ENCODE peak calls at places on chromosome 12, in six cellular contexts. S is tibial artery, L is PC-3, G is Panc1, D is prostate gland, E is OCI-LY7. K is an unnamed sample. For H3K4me1, the result is how much of the 10 kb centered on the place peaks cover.

GRCh38 chr12:79374543-79374942 is 316.2 kb downstream of the PAWR start:
- DNase-seq in E (no peak), G (no peak), L (peak), D (no peak), S (no peak), K (no peak)

GRCh38 chr12:56350662-56351061 is 9.2 kb downstream of the STAT2 start:
- DNase-seq in G (no peak), E (no peak), L (peak), D (no peak), S (no peak), K (no peak)

GRCh38 chr12:63941879-63942278 is 97.4 kb downstream of the SRGAP1 start:
- DNase-seq in L (no peak), G (no peak), D (no peak), S (no peak), E (no peak), K (no peak)

GRCh38 chr12:34402228-34402898 is 380.1 kb downstream of the ALG10 start:
- DNase-seq in L (no peak), E (no peak), G (no peak), D (peak), S (peak), K (no peak)

GRCh38 chr12:82326905-82327503 is 31.2 kb downstream of the CCDC59 start:
- DNase-seq in E (peak), S (no peak), D (no peak), G (no peak), L (peak), K (no peak)

GRCh38 chr12:128844031-128844635 is 9.1 kb upstream of the GLT1D1 start:
- DNase-seq in L (no peak), G (no peak), D (no peak), S (no peak), E (no peak), K (no peak)

GRCh38 chr12:33247625-33248024 is 192.0 kb downstream of the SYT10 start:
- DNase-seq in E (no peak), L (no peak), G (no peak), S (no peak), D (no peak), K (no peak)

GRCh38 chr12:24903305-24904088 is 45.4 kb downstream of the BCAT1 start:
- DNase-seq in E (no peak), G (no peak), D (no peak), L (no peak), S (peak), K (no peak)

GRCh38 chr12:6347367-6348338 is 5.8 kb upstream of the TNFRSF1A start:
- DNase-seq in E (no peak), S (peak), D (no peak), L (no peak), G (no peak), K (peak)

GRCh38 chr12:30257614-30258013 is 438.1 kb downstream of the IPO8 start:
- DNase-seq in L (no peak), D (no peak), E (no peak), G (no peak), S (no peak), K (no peak)

GRCh38 chr12:116534341-116535121 is 24.6 kb upstream of the MAP1LC3B2 start:
- DNase-seq in D (peak), S (no peak), E (no peak), G (no peak), L (peak), K (no peak)

GRCh38 chr12:26062566-26062965 is 62.3 kb downstream of the BHLHE41 start:
- DNase-seq in L (peak), E (no peak), D (no peak), S (no peak), G (no peak), K (no peak)

GRCh38 chr12:116236148-116236731 is 41.3 kb downstream of the MED13L start:
- DNase-seq in S (peak), G (peak), L (peak), D (peak), E (peak), K (peak)

GRCh38 chr12:118979763-118980406 is 1.5 kb upstream of the SRRM4 start:
- DNase-seq in L (peak), E (peak), D (peak), G (peak), S (no peak), K (peak)

GRCh38 chr12:106079148-106079738 is 59.5 kb downstream of the NUAK1 start:
- DNase-seq in S (no peak), G (no peak), E (no peak), D (no peak), L (no peak), K (no peak)

GRCh38 chr12:88993655-88994054 is 358.6 kb downstream of the DUSP6 start:
- DNase-seq in D (peak), G (peak), L (peak), E (peak), S (no peak), K (no peak)

GRCh38 chr12:129193263-129193871 is 340.1 kb downstream of the GLT1D1 start:
- DNase-seq in L (peak), D (no peak), G (no peak), E (peak), S (no peak), K (peak)

GRCh38 chr12:28313631-28314030 is 123.4 kb downstream of the CCDC91 start:
- DNase-seq in E (no peak), G (no peak), D (no peak), L (peak), S (no peak), K (no peak)

GRCh38 chr12:95177201-95177768 is 40.0 kb downstream of the FGD6 start:
- DNase-seq in E (no peak), S (no peak), L (no peak), D (no peak), G (no peak), K (no peak)

GRCh38 chr12:42611571-42612257 is 22.2 kb upstream of the PRICKLE1 start:
- DNase-seq in E (no peak), S (no peak), L (peak), D (no peak), G (no peak), K (no peak)

GRCh38 chr12:80580254-80580653 is 127.2 kb upstream of the MYF6 start:
- DNase-seq in D (no peak), G (no peak), S (no peak), E (no peak), L (peak), K (no peak)

GRCh38 chr12:92696240-92696639 is 6.5 kb upstream of the PLEKHG7 start:
- DNase-seq in D (no peak), S (peak), L (no peak), E (no peak), G (no peak), K (no peak)

GRCh38 chr12:53996188-53996885 is 3.6 kb upstream of the HOXC9 start:
- DNase-seq in E (no peak), G (no peak), D (no peak), S (no peak), L (no peak), K (no peak)

GRCh38 chr12:95838125-95838524 is 20.6 kb upstream of the SNRPF start:
- DNase-seq in L (peak), S (no peak), G (no peak), E (no peak), D (peak), K (no peak)

GRCh38 chr12:114399664-114400211 is 6.2 kb downstream of the TBX5 start:
- DNase-seq in D (no peak), E (no peak), G (no peak), S (no peak), L (no peak), K (no peak)

GRCh38 chr12:131471271-131471905 is 239.5 kb upstream of the SFSWAP start:
- DNase-seq in L (no peak), S (no peak), E (no peak), G (no peak), D (no peak), K (no peak)

GRCh38 chr12:79546461-79547043 is 144.2 kb downstream of the PAWR start:
- DNase-seq in D (no peak), E (no peak), G (no peak), L (peak), S (no peak), K (no peak)

GRCh38 chr12:65822732-65823480 is 1.4 kb upstream of the HMGA2 start:
- DNase-seq in E (no peak), S (no peak), G (peak), D (no peak), L (peak), K (peak)

GRCh38 chr12:26830358-26830757 is 2.6 kb downstream of the ITPR2 start:
- DNase-seq in D (no peak), G (no peak), L (no peak), S (no peak), E (no peak), K (no peak)

GRCh38 chr12:21483531-21483930 is 17.9 kb downstream of the RECQL start:
- DNase-seq in L (no peak), E (no peak), G (no peak), S (no peak), D (no peak), K (no peak)

GRCh38 chr12:43586646-43587245 is 34.7 kb upstream of the ADAMTS20 start:
- DNase-seq in L (no peak), S (no peak), E (no peak), G (no peak), D (no peak), K (no peak)

GRCh38 chr12:107581616-107582015 is 104.0 kb upstream of the PWP1 start:
- DNase-seq in D (no peak), G (no peak), L (no peak), E (no peak), S (no peak), K (no peak)

GRCh38 chr12:89067436-89067835 is 284.9 kb downstream of the DUSP6 start:
- DNase-seq in S (no peak), E (no peak), L (peak), G (no peak), D (no peak), K (no peak)

GRCh38 chr12:75120202-75120774 is 89.4 kb downstream of the KCNC2 start:
- DNase-seq in E (no peak), D (no peak), G (no peak), S (no peak), L (no peak), K (no peak)

GRCh38 chr12:53268637-53269562 is 801 bp downstream of the ESPL1 start:
- DNase-seq in G (no peak), D (no peak), L (no peak), S (no peak), E (peak), K (no peak)

GRCh38 chr12:7108042-7108927 is 729 bp downstream of the C1RL start:
- DNase-seq in E (peak), G (no peak), L (peak), D (peak), S (peak), K (peak)

DNA sequence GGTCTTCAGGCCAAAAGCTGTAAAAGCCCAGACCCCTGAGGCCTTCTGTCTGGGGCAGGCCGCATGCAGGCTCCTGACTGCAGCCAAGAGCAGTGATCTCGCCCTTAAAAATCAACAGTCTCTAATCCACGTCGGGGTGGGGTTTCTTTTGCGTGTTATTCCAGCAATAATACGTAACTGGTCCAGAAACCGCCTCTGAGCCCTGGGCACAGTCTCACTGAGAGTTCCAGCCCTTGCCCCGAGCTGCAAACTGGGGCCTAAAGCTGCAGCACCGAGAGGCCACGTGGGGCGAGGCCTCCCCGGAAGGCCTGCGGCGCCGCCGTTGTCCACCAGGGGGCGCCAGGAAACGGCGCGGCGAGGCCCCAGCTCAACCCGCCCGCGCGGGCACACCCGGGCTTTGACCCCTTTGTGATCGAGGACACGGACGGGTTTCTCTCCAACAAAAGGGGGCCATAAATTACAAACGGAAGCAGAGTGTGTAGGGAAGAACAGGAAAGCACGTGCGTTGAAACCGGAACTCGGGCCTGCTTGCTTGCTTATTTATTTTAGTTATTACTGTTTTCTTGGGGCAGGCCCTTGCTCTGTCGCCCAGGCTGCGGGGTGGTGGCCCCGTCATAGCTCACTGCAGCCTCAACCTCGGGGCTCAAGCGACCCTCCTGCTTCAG is 87.2 kb downstream of the NINJ2 start:
- DNase-seq in G (peak), D (peak), E (peak), L (peak), S (peak), K (peak)
- H3K4me1 ChIP-seq in G (half or more), D (under half), E (under half), L (under half), S (under half), K (under half)

DNA sequence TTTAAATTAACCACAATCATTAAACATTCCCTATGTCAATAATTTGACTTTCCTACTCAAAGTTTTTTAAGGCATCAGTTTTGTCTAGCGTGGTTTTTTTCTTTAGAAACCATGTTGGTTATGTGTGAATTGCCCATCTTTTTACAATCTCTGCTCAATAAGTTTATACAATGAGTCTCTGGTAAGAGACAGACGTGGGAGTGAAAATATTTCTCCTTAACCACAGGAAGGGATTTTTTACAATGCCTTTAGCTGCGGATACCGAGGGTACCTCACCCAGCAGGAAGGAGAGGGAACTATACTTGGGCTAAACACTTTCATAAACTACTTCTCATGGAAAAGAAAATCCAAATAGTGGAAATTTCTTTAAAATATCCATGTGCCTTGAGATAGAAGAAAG is 191.4 kb upstream of the BCL2L14 start:
- DNase-seq in L (peak), S (no peak), D (no peak), E (no peak), G (no peak), K (no peak)
- H3K27ac ChIP-seq in L (peak), S (peak), D (no peak), E (no peak), G (no peak), K (no peak)

GRCh38 chr12:58420496-58420895 is 479.1 kb downstream of the ATP23 start:
- DNase-seq in D (peak), S (no peak), G (no peak), E (no peak), L (peak), K (no peak)
- H3K4me1 ChIP-seq in D (under half), S (under half), G (under half), E (under half), L (half or more), K (under half)

DNA sequence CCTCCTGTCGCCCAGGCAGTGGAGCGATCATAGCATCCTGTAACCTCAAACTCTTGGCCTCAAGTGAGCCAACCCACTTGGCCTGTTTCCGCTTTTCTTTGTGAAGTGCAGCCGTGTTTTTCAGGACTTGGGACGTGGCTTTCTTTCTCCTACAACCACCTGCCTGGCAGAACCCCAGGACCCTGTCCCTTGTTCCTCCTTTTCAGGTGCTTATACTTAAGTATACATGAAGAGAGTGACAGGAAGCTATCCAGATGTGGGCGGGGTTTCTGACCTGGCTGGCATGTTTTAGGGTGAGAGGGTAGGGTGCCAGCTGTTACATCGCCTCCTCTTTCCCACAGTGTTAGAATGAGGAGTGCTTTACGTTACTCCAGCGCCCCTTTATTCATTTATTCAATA is 684 bp downstream of the ZNF140 start:
- DNase-seq in D (no peak), S (peak), E (peak), L (no peak), G (no peak), K (peak)
- H3K27ac ChIP-seq in D (peak), S (peak), E (peak), L (no peak), G (peak), K (peak)

DNA sequence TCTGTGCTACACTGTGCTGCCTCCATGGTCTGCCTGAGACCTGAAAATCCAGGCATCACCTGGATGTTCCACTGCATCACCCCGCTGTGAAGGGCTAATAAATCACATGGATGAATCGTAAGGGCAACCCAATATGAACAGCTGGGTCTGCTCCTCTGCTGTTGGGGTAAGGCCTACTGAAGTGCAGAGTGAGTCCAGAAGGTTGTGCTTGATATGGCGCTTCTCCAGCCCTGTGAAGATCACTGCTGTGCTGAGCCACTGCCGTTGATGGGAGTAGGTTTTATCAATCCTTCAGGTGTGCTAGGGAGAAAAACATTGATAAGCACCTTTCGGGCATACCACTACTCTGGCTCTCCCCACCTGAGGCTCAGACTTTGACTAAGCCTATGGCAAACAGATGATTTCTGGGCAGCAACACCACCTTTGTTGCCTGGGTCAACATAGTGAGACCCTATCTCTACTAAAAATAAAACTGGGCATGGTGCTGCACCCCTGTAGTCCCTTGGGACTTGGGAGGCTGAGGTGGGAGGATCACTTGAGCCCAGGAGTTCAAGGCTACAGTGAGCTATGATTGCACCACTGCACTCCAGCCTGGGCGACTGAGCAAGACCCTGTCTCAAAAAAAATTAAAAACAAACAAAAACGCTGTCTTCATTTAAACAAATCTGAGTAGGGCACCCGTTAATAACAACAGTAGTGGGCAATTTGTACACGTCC is 1.7 kb downstream of the ACVRL1 start:
- DNase-seq in E (no peak), S (no peak), D (no peak), L (no peak), G (no peak), K (no peak)
- H3K4me1 ChIP-seq in E (under half), S (under half), D (under half), L (under half), G (under half), K (under half)

GRCh38 chr12:47652491-47653234 is 53.2 kb downstream of the RPAP3 start:
- DNase-seq in E (peak), G (no peak), L (no peak), S (peak), D (peak), K (no peak)

GRCh38 chr12:47649381-47649780 is 56.4 kb downstream of the RPAP3 start:
- DNase-seq in D (no peak), G (no peak), L (no peak), S (no peak), E (no peak), K (no peak)

GRCh38 chr12:47650469-47650868 is 55.4 kb downstream of the RPAP3 start:
- DNase-seq in E (no peak), S (no peak), D (no peak), L (peak), G (no peak), K (no peak)

GRCh38 chr12:47648056-47648579 is 57.7 kb downstream of the RPAP3 start:
- DNase-seq in G (no peak), S (no peak), E (no peak), D (no peak), L (no peak), K (no peak)

GRCh38 chr12:47651368-47652254 is 54.2 kb downstream of the RPAP3 start:
- DNase-seq in L (peak), S (peak), D (peak), E (peak), G (peak), K (peak)
- H3K27ac ChIP-seq in L (no peak), S (peak), D (no peak), E (no peak), G (no peak), K (no peak)

DNA sequence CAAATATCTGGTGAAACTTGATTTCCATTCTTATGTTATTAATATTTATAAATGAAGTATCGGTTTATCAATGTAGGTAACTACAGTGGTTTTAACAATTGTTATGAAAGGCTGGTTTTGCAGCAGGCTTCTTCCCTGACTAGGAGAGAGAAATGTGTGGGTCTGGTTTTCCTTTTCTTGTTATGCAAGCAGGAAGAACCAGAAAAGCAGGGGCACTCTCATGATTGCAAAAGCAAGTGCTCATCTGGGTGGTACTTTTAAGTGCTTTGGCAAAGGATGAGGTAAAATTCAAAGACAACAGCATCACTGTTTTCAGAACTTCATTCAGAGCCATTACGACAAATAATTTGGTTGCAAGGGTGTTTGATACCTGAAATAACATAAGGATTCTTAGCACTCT is 105.6 kb downstream of the PTPRO start:
- DNase-seq in D (no peak), S (no peak), G (no peak), E (no peak), L (no peak), K (no peak)
- H3K4me1 ChIP-seq in D (under half), S (under half), G (under half), E (under half), L (under half), K (under half)

DNA sequence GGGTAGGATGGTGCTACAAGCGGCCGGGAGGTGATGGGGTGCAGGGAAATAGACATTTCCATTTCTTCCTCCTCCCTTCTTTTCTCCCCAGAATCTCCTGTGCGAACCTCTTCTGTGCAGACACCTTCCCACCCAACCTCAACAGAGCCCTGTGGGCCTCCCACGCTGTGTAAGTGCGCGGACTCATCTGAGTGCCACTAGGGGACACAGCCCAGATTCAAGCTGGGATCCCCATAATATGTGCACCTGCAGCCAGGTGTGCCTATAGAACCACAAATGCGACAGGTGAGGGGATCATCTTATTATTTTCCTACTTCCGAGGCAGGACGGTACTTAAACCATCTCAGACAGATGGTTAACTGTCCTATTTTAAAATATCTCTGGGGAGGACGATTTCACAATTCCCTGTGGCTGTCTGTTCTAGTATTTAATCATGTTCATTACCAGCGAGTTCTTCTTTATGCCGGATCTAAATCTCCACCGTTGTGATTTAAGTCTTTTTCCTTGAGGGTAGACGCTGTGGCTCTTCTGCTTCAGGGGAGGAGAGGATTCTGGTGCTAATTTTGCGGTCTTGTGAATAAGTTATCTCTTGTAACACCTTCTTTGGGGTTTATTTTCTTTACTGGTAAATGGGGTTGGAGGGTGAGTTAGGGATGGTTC is 17.2 kb upstream of the CACNA1C start:
- DNase-seq in D (no peak), L (no peak), E (no peak), G (no peak), S (no peak), K (no peak)
- H3K27ac ChIP-seq in D (no peak), L (no peak), E (no peak), G (no peak), S (no peak), K (no peak)

K was measured in body of pancreas.